ENCODE peak calls at places on chromosome 6, in nine cellular contexts. One of them, this sample, is unnamed.

GRCh38 chr6:123592426-123592825 is 44.3 kb downstream of the TRDN start:
- DNase-seq in CD8-positive, alpha-beta T cell: no peak
- DNase-seq in pancreas: no peak
- DNase-seq in adrenal gland: no peak
- DNase-seq in A549: no peak
- DNase-seq in tibial nerve: no peak
- DNase-seq in testis: no peak
- DNase-seq in neural progenitor cell: no peak
- DNase-seq in IMR-90: no peak
- DNase-seq in this sample: no peak

GRCh38 chr6:21281366-21281765 is 312.2 kb upstream of the SOX4 start:
- DNase-seq in CD8-positive, alpha-beta T cell: no peak
- DNase-seq in pancreas: no peak
- DNase-seq in adrenal gland: no peak
- DNase-seq in A549: peak; percentile 22
- DNase-seq in tibial nerve: no peak
- DNase-seq in testis: no peak
- DNase-seq in neural progenitor cell: no peak
- DNase-seq in IMR-90: no peak
- DNase-seq in this sample: no peak

GRCh38 chr6:147262943-147263342 is 58.7 kb downstream of the STXBP5 start:
- DNase-seq in CD8-positive, alpha-beta T cell: no peak
- DNase-seq in pancreas: no peak
- DNase-seq in adrenal gland: no peak
- DNase-seq in A549: no peak
- DNase-seq in tibial nerve: no peak
- DNase-seq in testis: no peak
- DNase-seq in neural progenitor cell: no peak
- DNase-seq in IMR-90: no peak
- DNase-seq in this sample: no peak

GRCh38 chr6:21804941-21805610 is 211.5 kb downstream of the SOX4 start:
- DNase-seq in CD8-positive, alpha-beta T cell: no peak
- DNase-seq in pancreas: no peak
- DNase-seq in adrenal gland: no peak
- DNase-seq in A549: no peak
- DNase-seq in tibial nerve: no peak
- DNase-seq in testis: no peak
- DNase-seq in neural progenitor cell: no peak
- DNase-seq in IMR-90: peak; percentile 55
- DNase-seq in this sample: peak; percentile 67

GRCh38 chr6:36756761-36757160 is 59.1 kb downstream of the RAB44 start:
- DNase-seq in CD8-positive, alpha-beta T cell: no peak
- DNase-seq in pancreas: no peak
- DNase-seq in adrenal gland: no peak
- DNase-seq in A549: no peak
- DNase-seq in tibial nerve: no peak
- DNase-seq in testis: no peak
- DNase-seq in neural progenitor cell: no peak
- DNase-seq in IMR-90: no peak
- DNase-seq in this sample: no peak

GRCh38 chr6:25498510-25498909 is 153.5 kb upstream of the SCGN start:
- DNase-seq in CD8-positive, alpha-beta T cell: no peak
- DNase-seq in pancreas: no peak
- DNase-seq in adrenal gland: no peak
- DNase-seq in A549: no peak
- DNase-seq in tibial nerve: no peak
- DNase-seq in testis: no peak
- DNase-seq in neural progenitor cell: no peak
- DNase-seq in IMR-90: no peak
- DNase-seq in this sample: no peak

GRCh38 chr6:64505312-64505711 is 869.7 kb downstream of the PHF3 start:
- DNase-seq in CD8-positive, alpha-beta T cell: no peak
- DNase-seq in pancreas: peak; percentile 48
- DNase-seq in adrenal gland: no peak
- DNase-seq in A549: peak; percentile 38
- DNase-seq in tibial nerve: no peak
- DNase-seq in testis: peak; percentile 50
- DNase-seq in neural progenitor cell: peak; percentile 65
- DNase-seq in IMR-90: no peak
- DNase-seq in this sample: no peak

GRCh38 chr6:147950623-147950987 is 392.0 kb upstream of the SASH1 start:
- DNase-seq in CD8-positive, alpha-beta T cell: no peak
- DNase-seq in pancreas: no peak
- DNase-seq in adrenal gland: peak; percentile 21
- DNase-seq in A549: no peak
- DNase-seq in tibial nerve: peak; percentile 39
- DNase-seq in testis: peak; percentile 20
- DNase-seq in neural progenitor cell: no peak
- DNase-seq in IMR-90: peak; percentile 21
- DNase-seq in this sample: no peak

GRCh38 chr6:39777218-39777617 is 15.0 kb upstream of the DAAM2 start:
- DNase-seq in CD8-positive, alpha-beta T cell: no peak
- DNase-seq in pancreas: no peak
- DNase-seq in adrenal gland: no peak
- DNase-seq in A549: no peak
- DNase-seq in tibial nerve: no peak
- DNase-seq in testis: no peak
- DNase-seq in neural progenitor cell: peak; percentile 59
- DNase-seq in IMR-90: no peak
- DNase-seq in this sample: no peak

GRCh38 chr6:158766621-158767435 is 52.3 kb downstream of the EZR start:
- DNase-seq in CD8-positive, alpha-beta T cell: no peak
- DNase-seq in pancreas: no peak
- DNase-seq in adrenal gland: no peak
- DNase-seq in A549: no peak
- DNase-seq in tibial nerve: no peak
- DNase-seq in testis: no peak
- DNase-seq in neural progenitor cell: no peak
- DNase-seq in IMR-90: no peak
- DNase-seq in this sample: no peak

GRCh38 chr6:135181333-135182119 is 418 bp downstream of the MYB start:
- DNase-seq in CD8-positive, alpha-beta T cell: no peak
- DNase-seq in pancreas: peak; percentile 53
- DNase-seq in adrenal gland: no peak
- DNase-seq in A549: peak; percentile 10
- DNase-seq in tibial nerve: no peak
- DNase-seq in testis: no peak
- DNase-seq in neural progenitor cell: peak; percentile 48
- DNase-seq in IMR-90: no peak
- DNase-seq in this sample: no peak

GRCh38 chr6:39776581-39776980 is 15.6 kb upstream of the DAAM2 start:
- DNase-seq in CD8-positive, alpha-beta T cell: no peak
- DNase-seq in pancreas: no peak
- DNase-seq in adrenal gland: no peak
- DNase-seq in A549: no peak
- DNase-seq in tibial nerve: no peak
- DNase-seq in testis: no peak
- DNase-seq in neural progenitor cell: no peak
- DNase-seq in IMR-90: no peak
- DNase-seq in this sample: no peak

GRCh38 chr6:92315312-92315711 is 1104.0 kb downstream of the EPHA7 start:
- DNase-seq in CD8-positive, alpha-beta T cell: no peak
- DNase-seq in pancreas: no peak
- DNase-seq in adrenal gland: no peak
- DNase-seq in A549: no peak
- DNase-seq in tibial nerve: no peak
- DNase-seq in testis: no peak
- DNase-seq in neural progenitor cell: no peak
- DNase-seq in IMR-90: no peak
- DNase-seq in this sample: no peak

GRCh38 chr6:30685977-30686907 is at the start of gene PPP1R18:
- DNase-seq in CD8-positive, alpha-beta T cell: peak; percentile 84
- DNase-seq in pancreas: peak; percentile 85
- DNase-seq in adrenal gland: peak; percentile 82
- DNase-seq in A549: peak; percentile 34
- DNase-seq in tibial nerve: peak; percentile 71
- DNase-seq in testis: peak; percentile 64
- DNase-seq in neural progenitor cell: peak; percentile 75
- DNase-seq in IMR-90: peak; percentile 49
- DNase-seq in this sample: no peak

GRCh38 chr6:109894181-109894580 is 83.9 kb upstream of the GPR6 start:
- DNase-seq in CD8-positive, alpha-beta T cell: no peak
- DNase-seq in pancreas: no peak
- DNase-seq in adrenal gland: no peak
- DNase-seq in A549: no peak
- DNase-seq in tibial nerve: no peak
- DNase-seq in testis: no peak
- DNase-seq in neural progenitor cell: no peak
- DNase-seq in IMR-90: no peak
- DNase-seq in this sample: no peak

GRCh38 chr6:79384845-79385244 is 150.4 kb upstream of the HMGN3 start:
- DNase-seq in CD8-positive, alpha-beta T cell: no peak
- DNase-seq in pancreas: no peak
- DNase-seq in adrenal gland: no peak
- DNase-seq in A549: no peak
- DNase-seq in tibial nerve: no peak
- DNase-seq in testis: peak; percentile 15
- DNase-seq in neural progenitor cell: peak; percentile 13
- DNase-seq in IMR-90: no peak
- DNase-seq in this sample: no peak

GRCh38 chr6:79650943-79651342 is 19.8 kb downstream of the SH3BGRL2 start:
- DNase-seq in CD8-positive, alpha-beta T cell: no peak
- DNase-seq in pancreas: no peak
- DNase-seq in adrenal gland: no peak
- DNase-seq in A549: no peak
- DNase-seq in tibial nerve: no peak
- DNase-seq in testis: peak; percentile 70
- DNase-seq in neural progenitor cell: no peak
- DNase-seq in IMR-90: no peak
- DNase-seq in this sample: no peak

GRCh38 chr6:72813807-72814596 is 192.1 kb downstream of the KCNQ5 start:
- DNase-seq in CD8-positive, alpha-beta T cell: no peak
- DNase-seq in pancreas: no peak
- DNase-seq in adrenal gland: no peak
- DNase-seq in A549: no peak
- DNase-seq in tibial nerve: no peak
- DNase-seq in testis: no peak
- DNase-seq in neural progenitor cell: no peak
- DNase-seq in IMR-90: no peak
- DNase-seq in this sample: no peak

GRCh38 chr6:87277123-87277522 is 45.3 kb upstream of the SMIM8 start:
- DNase-seq in CD8-positive, alpha-beta T cell: no peak
- DNase-seq in pancreas: no peak
- DNase-seq in adrenal gland: no peak
- DNase-seq in A549: peak; percentile 39
- DNase-seq in tibial nerve: no peak
- DNase-seq in testis: no peak
- DNase-seq in neural progenitor cell: no peak
- DNase-seq in IMR-90: peak; percentile 15
- DNase-seq in this sample: no peak

GRCh38 chr6:82735790-82736189 is 329.9 kb downstream of the UBE3D start:
- DNase-seq in CD8-positive, alpha-beta T cell: no peak
- DNase-seq in pancreas: no peak
- DNase-seq in adrenal gland: no peak
- DNase-seq in A549: no peak
- DNase-seq in tibial nerve: no peak
- DNase-seq in testis: no peak
- DNase-seq in neural progenitor cell: no peak
- DNase-seq in IMR-90: no peak
- DNase-seq in this sample: no peak

DNA sequence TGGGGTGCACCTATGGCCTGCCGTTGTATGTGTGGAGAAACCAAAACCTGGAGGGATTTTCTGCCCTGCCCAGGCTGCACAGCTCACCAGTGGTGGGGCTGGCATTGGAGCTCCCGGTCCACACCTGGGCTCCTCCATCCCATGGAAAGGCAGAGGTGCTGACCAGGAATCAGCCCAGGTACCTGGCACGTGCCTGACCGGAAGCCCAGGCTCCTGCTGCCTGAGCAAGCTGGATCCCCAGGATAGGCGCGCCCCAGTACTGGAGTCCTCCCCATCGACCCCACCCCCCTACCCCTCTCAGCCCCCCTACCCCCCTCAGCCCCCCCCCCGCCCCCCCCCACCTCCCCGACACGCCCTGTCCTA is 39.9 kb upstream of the HMGA1 start:
- DNase-seq in CD8-positive, alpha-beta T cell: no peak
- DNase-seq in pancreas: no peak
- DNase-seq in adrenal gland: no peak
- DNase-seq in A549: no peak
- DNase-seq in tibial nerve: no peak
- DNase-seq in testis: no peak
- DNase-seq in neural progenitor cell: no peak
- DNase-seq in IMR-90: no peak
- DNase-seq in this sample: no peak
- H3K4me3 ChIP-seq in CD8-positive, alpha-beta T cell: peak overlapping the region; percentile 89
- H3K4me3 ChIP-seq in pancreas: peak overlapping the region; percentile 41
- H3K4me3 ChIP-seq in adrenal gland: peak overlapping the region; percentile 48
- H3K4me3 ChIP-seq in A549: no peak overlapping the region
- H3K4me3 ChIP-seq in tibial nerve: peak overlapping the region; percentile 35
- H3K4me3 ChIP-seq in testis: peak overlapping the region; percentile 46
- H3K4me3 ChIP-seq in neural progenitor cell: no peak overlapping the region
- H3K4me3 ChIP-seq in IMR-90: peak overlapping the region; percentile 39
- H3K4me3 ChIP-seq in this sample: peak overlapping the region; percentile 33

GRCh38 chr6:14396826-14397517 is 279.4 kb downstream of the CD83 start:
- DNase-seq in CD8-positive, alpha-beta T cell: no peak
- DNase-seq in pancreas: peak; percentile 61
- DNase-seq in adrenal gland: peak; percentile 22
- DNase-seq in A549: no peak
- DNase-seq in tibial nerve: no peak
- DNase-seq in testis: peak; percentile 39
- DNase-seq in neural progenitor cell: peak; percentile 77
- DNase-seq in IMR-90: peak; percentile 86
- DNase-seq in this sample: no peak
- TF ChIP-seq CTCF in CD8-positive, alpha-beta T cell: no peak
- TF ChIP-seq CTCF in pancreas: no peak
- TF ChIP-seq CTCF in adrenal gland: no peak
- TF ChIP-seq CTCF in A549: no peak
- TF ChIP-seq CTCF in tibial nerve: no peak
- TF ChIP-seq CTCF in testis: peak; percentile 21
- TF ChIP-seq CTCF in neural progenitor cell: peak; percentile 76
- TF ChIP-seq CTCF in IMR-90: peak; percentile 31
- TF ChIP-seq CTCF in this sample: peak; percentile 23

GRCh38 chr6:127460465-127460864 is 1.3 kb upstream of the KIAA0408 start:
- DNase-seq in CD8-positive, alpha-beta T cell: no peak
- DNase-seq in pancreas: no peak
- DNase-seq in adrenal gland: no peak
- DNase-seq in A549: no peak
- DNase-seq in tibial nerve: no peak
- DNase-seq in testis: no peak
- DNase-seq in neural progenitor cell: no peak
- DNase-seq in IMR-90: no peak
- DNase-seq in this sample: no peak
- H3K4me3 ChIP-seq in CD8-positive, alpha-beta T cell: no peak overlapping the region
- H3K4me3 ChIP-seq in pancreas: no peak overlapping the region
- H3K4me3 ChIP-seq in adrenal gland: no peak overlapping the region
- H3K4me3 ChIP-seq in A549: no peak overlapping the region
- H3K4me3 ChIP-seq in tibial nerve: no peak overlapping the region
- H3K4me3 ChIP-seq in testis: no peak overlapping the region
- H3K4me3 ChIP-seq in neural progenitor cell: no peak overlapping the region
- H3K4me3 ChIP-seq in IMR-90: no peak overlapping the region
- H3K4me3 ChIP-seq in this sample: no peak overlapping the region

GRCh38 chr6:84663866-84664265 is 100.5 kb downstream of the TBX18 start:
- DNase-seq in CD8-positive, alpha-beta T cell: no peak
- DNase-seq in pancreas: no peak
- DNase-seq in adrenal gland: no peak
- DNase-seq in A549: no peak
- DNase-seq in tibial nerve: no peak
- DNase-seq in testis: no peak
- DNase-seq in neural progenitor cell: no peak
- DNase-seq in IMR-90: no peak
- DNase-seq in this sample: no peak
- TF ChIP-seq CTCF in CD8-positive, alpha-beta T cell: no peak
- TF ChIP-seq CTCF in pancreas: no peak
- TF ChIP-seq CTCF in adrenal gland: no peak
- TF ChIP-seq CTCF in A549: no peak
- TF ChIP-seq CTCF in tibial nerve: no peak
- TF ChIP-seq CTCF in testis: no peak
- TF ChIP-seq CTCF in neural progenitor cell: no peak
- TF ChIP-seq CTCF in IMR-90: no peak
- TF ChIP-seq CTCF in this sample: no peak

This sample was measured in astrocyte of the cerebellum.